ENCODE peak calls at places on chromosomes 4 and X, in five cellular contexts. One of them, this sample, is unnamed.
A peak's percentile ranks its signal among the peaks of the same experiment; 100 is the strongest.

GRCh38 chrX:13028871-13029336 is 15.5 kb downstream of the FAM9C start:
- DNase-seq in colonic mucosa: no peak
- DNase-seq in AG08396: no peak
- DNase-seq in stimulated activated CD8-positive, alpha-beta memory T cell treated with anti-CD3 and anti-CD28 coated beads, Interleukin-15, amount 100 ng/mL, for 48 hours: no peak
- DNase-seq in stimulated activated naive CD4-positive, alpha-beta T cell: no peak
- DNase-seq in this sample: no peak

GRCh38 chr4:110515676-110516075 is 39.7 kb downstream of the ENPEP start:
- DNase-seq in colonic mucosa: peak; percentile 20
- DNase-seq in AG08396: no peak
- DNase-seq in stimulated activated CD8-positive, alpha-beta memory T cell treated with anti-CD3 and anti-CD28 coated beads, Interleukin-15, amount 100 ng/mL, for 48 hours: no peak
- DNase-seq in stimulated activated naive CD4-positive, alpha-beta T cell: no peak
- DNase-seq in this sample: no peak

GRCh38 chr4:33134366-33134765 is 2414.2 kb downstream of the PCDH7 start:
- DNase-seq in colonic mucosa: no peak
- DNase-seq in AG08396: no peak
- DNase-seq in stimulated activated CD8-positive, alpha-beta memory T cell treated with anti-CD3 and anti-CD28 coated beads, Interleukin-15, amount 100 ng/mL, for 48 hours: no peak
- DNase-seq in stimulated activated naive CD4-positive, alpha-beta T cell: no peak
- DNase-seq in this sample: no peak

GRCh38 chrX:44344687-44345086 is 1.2 kb upstream of the EFHC2 start:
- DNase-seq in colonic mucosa: no peak
- DNase-seq in AG08396: no peak
- DNase-seq in stimulated activated CD8-positive, alpha-beta memory T cell treated with anti-CD3 and anti-CD28 coated beads, Interleukin-15, amount 100 ng/mL, for 48 hours: no peak
- DNase-seq in stimulated activated naive CD4-positive, alpha-beta T cell: peak; percentile 47
- DNase-seq in this sample: peak; percentile 60

GRCh38 chrX:48579259-48579658 is 5.0 kb downstream of the RBM3 start:
- DNase-seq in colonic mucosa: no peak
- DNase-seq in AG08396: no peak
- DNase-seq in stimulated activated CD8-positive, alpha-beta memory T cell treated with anti-CD3 and anti-CD28 coated beads, Interleukin-15, amount 100 ng/mL, for 48 hours: no peak
- DNase-seq in stimulated activated naive CD4-positive, alpha-beta T cell: no peak
- DNase-seq in this sample: no peak

GRCh38 chrX:66638591-66639500 is at the start of gene EDA2R:
- DNase-seq in colonic mucosa: peak; percentile 44
- DNase-seq in AG08396: peak; percentile 58
- DNase-seq in stimulated activated CD8-positive, alpha-beta memory T cell treated with anti-CD3 and anti-CD28 coated beads, Interleukin-15, amount 100 ng/mL, for 48 hours: peak; percentile 10
- DNase-seq in stimulated activated naive CD4-positive, alpha-beta T cell: peak; percentile 3
- DNase-seq in this sample: no peak

GRCh38 chr4:17418010-17418409 is 93.9 kb downstream of the QDPR start:
- DNase-seq in colonic mucosa: no peak
- DNase-seq in AG08396: no peak
- DNase-seq in stimulated activated CD8-positive, alpha-beta memory T cell treated with anti-CD3 and anti-CD28 coated beads, Interleukin-15, amount 100 ng/mL, for 48 hours: no peak
- DNase-seq in stimulated activated naive CD4-positive, alpha-beta T cell: no peak
- DNase-seq in this sample: no peak

GRCh38 chr4:132266374-132266773 is 882.7 kb upstream of the PCDH10 start:
- DNase-seq in colonic mucosa: no peak
- DNase-seq in AG08396: no peak
- DNase-seq in stimulated activated CD8-positive, alpha-beta memory T cell treated with anti-CD3 and anti-CD28 coated beads, Interleukin-15, amount 100 ng/mL, for 48 hours: no peak
- DNase-seq in stimulated activated naive CD4-positive, alpha-beta T cell: no peak
- DNase-seq in this sample: no peak

GRCh38 chr4:52554606-52555355 is 104.3 kb downstream of the USP46 start:
- DNase-seq in colonic mucosa: no peak
- DNase-seq in AG08396: no peak
- DNase-seq in stimulated activated CD8-positive, alpha-beta memory T cell treated with anti-CD3 and anti-CD28 coated beads, Interleukin-15, amount 100 ng/mL, for 48 hours: no peak
- DNase-seq in stimulated activated naive CD4-positive, alpha-beta T cell: no peak
- DNase-seq in this sample: no peak

GRCh38 chr4:186021461-186022167 is 47.3 kb upstream of the TLR3 start:
- DNase-seq in colonic mucosa: no peak
- DNase-seq in AG08396: peak; percentile 46
- DNase-seq in stimulated activated CD8-positive, alpha-beta memory T cell treated with anti-CD3 and anti-CD28 coated beads, Interleukin-15, amount 100 ng/mL, for 48 hours: no peak
- DNase-seq in stimulated activated naive CD4-positive, alpha-beta T cell: no peak
- DNase-seq in this sample: no peak

GRCh38 chrX:68669872-68670271 is 22.4 kb downstream of the STARD8 start:
- DNase-seq in colonic mucosa: no peak
- DNase-seq in AG08396: no peak
- DNase-seq in stimulated activated CD8-positive, alpha-beta memory T cell treated with anti-CD3 and anti-CD28 coated beads, Interleukin-15, amount 100 ng/mL, for 48 hours: no peak
- DNase-seq in stimulated activated naive CD4-positive, alpha-beta T cell: no peak
- DNase-seq in this sample: no peak

GRCh38 chr4:54446556-54446955 is 211.2 kb upstream of the KIT start:
- DNase-seq in colonic mucosa: no peak
- DNase-seq in AG08396: no peak
- DNase-seq in stimulated activated CD8-positive, alpha-beta memory T cell treated with anti-CD3 and anti-CD28 coated beads, Interleukin-15, amount 100 ng/mL, for 48 hours: no peak
- DNase-seq in stimulated activated naive CD4-positive, alpha-beta T cell: no peak
- DNase-seq in this sample: no peak

GRCh38 chrX:17527932-17528331 is 152.9 kb downstream of the NHS start:
- DNase-seq in colonic mucosa: no peak
- DNase-seq in AG08396: no peak
- DNase-seq in stimulated activated CD8-positive, alpha-beta memory T cell treated with anti-CD3 and anti-CD28 coated beads, Interleukin-15, amount 100 ng/mL, for 48 hours: no peak
- DNase-seq in stimulated activated naive CD4-positive, alpha-beta T cell: no peak
- DNase-seq in this sample: no peak